ENCODE peak calls at places on chromosomes 12 and 14, in ten cellular contexts. One of them, this sample, is unnamed.

GRCh38 chr14:41051801-41052200 is 554.9 kb upstream of the LRFN5 start:
- DNase-seq in HT1080: no peak
- DNase-seq in testis: no peak
- DNase-seq in NCI-H1092: no peak
- DNase-seq in HT-29: no peak
- DNase-seq in Panc1: no peak
- DNase-seq in HL-60: no peak
- DNase-seq in heart right ventricle: no peak
- DNase-seq in tibial artery: no peak
- DNase-seq in nucleus accumbens: no peak
- DNase-seq in this sample: no peak

GRCh38 chr14:102155150-102155549 is 15.5 kb downstream of the WDR20 start:
- DNase-seq in heart right ventricle: no peak
- DNase-seq in Panc1: no peak
- DNase-seq in tibial artery: no peak
- DNase-seq in nucleus accumbens: no peak
- DNase-seq in NCI-H1092: no peak
- DNase-seq in HL-60: no peak
- DNase-seq in testis: no peak
- DNase-seq in HT1080: peak; percentile 25
- DNase-seq in HT-29: no peak
- DNase-seq in this sample: no peak

GRCh38 chr12:105705765-105706164 is 375.3 kb downstream of the C12orf75 start:
- DNase-seq in tibial artery: peak; percentile 45
- DNase-seq in HT1080: peak; percentile 11
- DNase-seq in HL-60: peak; percentile 10
- DNase-seq in Panc1: peak; percentile 12
- DNase-seq in nucleus accumbens: no peak
- DNase-seq in HT-29: peak; percentile 48
- DNase-seq in testis: peak; percentile 73
- DNase-seq in NCI-H1092: no peak
- DNase-seq in heart right ventricle: peak; percentile 74
- DNase-seq in this sample: peak; percentile 16

GRCh38 chr12:91326043-91327027 is 143.7 kb upstream of the DCN start:
- DNase-seq in HT-29: peak; percentile 80
- DNase-seq in nucleus accumbens: no peak
- DNase-seq in testis: peak; percentile 80
- DNase-seq in HT1080: peak; percentile 32
- DNase-seq in Panc1: peak; percentile 20
- DNase-seq in tibial artery: peak; percentile 61
- DNase-seq in NCI-H1092: peak; percentile 1
- DNase-seq in HL-60: peak; percentile 27
- DNase-seq in heart right ventricle: peak; percentile 67
- DNase-seq in this sample: peak; percentile 63

GRCh38 chr12:63922446-63922845 is 77.9 kb downstream of the SRGAP1 start:
- DNase-seq in tibial artery: no peak
- DNase-seq in heart right ventricle: no peak
- DNase-seq in nucleus accumbens: no peak
- DNase-seq in testis: no peak
- DNase-seq in HT1080: no peak
- DNase-seq in Panc1: no peak
- DNase-seq in NCI-H1092: no peak
- DNase-seq in HL-60: no peak
- DNase-seq in HT-29: no peak
- DNase-seq in this sample: no peak

GRCh38 chr12:2638273-2639019 is 156.3 kb upstream of the FKBP4 start:
- DNase-seq in tibial artery: peak; percentile 1
- DNase-seq in Panc1: no peak
- DNase-seq in testis: no peak
- DNase-seq in HT-29: no peak
- DNase-seq in nucleus accumbens: no peak
- DNase-seq in heart right ventricle: no peak
- DNase-seq in HT1080: no peak
- DNase-seq in NCI-H1092: no peak
- DNase-seq in HL-60: no peak
- DNase-seq in this sample: no peak

GRCh38 chr12:31585271-31585670 is 5.7 kb downstream of the DENND5B start:
- DNase-seq in NCI-H1092: no peak
- DNase-seq in HL-60: no peak
- DNase-seq in nucleus accumbens: no peak
- DNase-seq in HT-29: no peak
- DNase-seq in tibial artery: no peak
- DNase-seq in Panc1: no peak
- DNase-seq in HT1080: peak; percentile 67
- DNase-seq in testis: no peak
- DNase-seq in heart right ventricle: no peak
- DNase-seq in this sample: no peak

GRCh38 chr12:120290541-120291312 is 976 bp downstream of the RNU4-2 start:
- DNase-seq in tibial artery: no peak
- DNase-seq in nucleus accumbens: no peak
- DNase-seq in testis: peak; percentile 50
- DNase-seq in HL-60: peak; percentile 54
- DNase-seq in heart right ventricle: no peak
- DNase-seq in HT1080: no peak
- DNase-seq in HT-29: peak; percentile 92
- DNase-seq in NCI-H1092: no peak
- DNase-seq in Panc1: peak; percentile 46
- DNase-seq in this sample: peak; percentile 38

GRCh38 chr12:131274906-131275305 is 321.2 kb downstream of the ADGRD1 start:
- DNase-seq in HL-60: no peak
- DNase-seq in tibial artery: no peak
- DNase-seq in HT-29: no peak
- DNase-seq in testis: no peak
- DNase-seq in NCI-H1092: no peak
- DNase-seq in heart right ventricle: no peak
- DNase-seq in nucleus accumbens: no peak
- DNase-seq in HT1080: no peak
- DNase-seq in Panc1: no peak
- DNase-seq in this sample: no peak

This sample was measured in RPMI8226.